ENCODE peak calls at places on chromosomes 13 and 19, in four cellular contexts. G is HepG2, X is GM12878, V is K562. T is an unnamed sample. For H3K27me3, the result is how much of the 10 kb centered on the place peaks cover.

GRCh38 chr13:39401091-39401647 is 201.8 kb downstream of the LHFPL6 start:
- ATAC-seq in X (peak), G (no peak), V (no peak), T (no peak)

GRCh38 chr13:19670147-19670546 is 36.7 kb downstream of the MPHOSPH8 start:
- ATAC-seq in X (no peak), G (no peak), V (no peak), T (no peak)

GRCh38 chr13:40363653-40364052 is 302.8 kb downstream of the FOXO1 start:
- ATAC-seq in X (no peak), G (no peak), V (no peak), T (no peak)

GRCh38 chr13:86976521-86977324 is 694.4 kb upstream of the SLITRK5 start:
- ATAC-seq in V (no peak), G (no peak), X (no peak), T (no peak)

GRCh38 chr13:31094331-31095015 is 67.2 kb downstream of the HSPH1 start:
- ATAC-seq in X (no peak), V (no peak), G (no peak), T (no peak)

GRCh38 chr13:29969286-29969685 is 118.9 kb upstream of the UBL3 start:
- ATAC-seq in X (no peak), G (no peak), V (no peak), T (no peak)

GRCh38 chr13:31588331-31588730 is 151.0 kb upstream of the RXFP2 start:
- ATAC-seq in G (no peak), V (no peak), X (no peak), T (no peak)

GRCh38 chr13:69591437-69591836 is 516.2 kb upstream of the ATXN8OS start:
- ATAC-seq in V (no peak), G (no peak), X (no peak), T (no peak)

GRCh38 chr19:6958786-6959185 is 62.4 kb downstream of the MBD3L2B start:
- ATAC-seq in V (no peak), X (no peak), G (no peak), T (no peak)

GRCh38 chr13:31208554-31209122 is 8.9 kb downstream of the B3GLCT start:
- ATAC-seq in V (no peak), G (no peak), X (no peak), T (no peak)

GRCh38 chr13:98890186-98890585 is 87.7 kb downstream of the DOCK9 start:
- ATAC-seq in G (no peak), X (no peak), V (no peak), T (no peak)

GRCh38 chr19:39428309-39429112 is 7.2 kb downstream of the RPS16 start:
- ATAC-seq in G (peak), V (no peak), X (no peak), T (peak)

GRCh38 chr19:3098141-3098514 is 4.0 kb downstream of the GNA11 start:
- ATAC-seq in V (no peak), G (no peak), X (no peak), T (no peak)

GRCh38 chr19:15010497-15011255 is 31.0 kb upstream of the SLC1A6 start:
- ATAC-seq in X (no peak), V (no peak), G (no peak), T (no peak)

GRCh38 chr19:7115721-7116120 is 46.2 kb downstream of the ZNF557 start:
- ATAC-seq in G (no peak), V (no peak), X (no peak), T (no peak)

GRCh38 chr19:44757057-44757734 is 8.7 kb downstream of the BCL3 start:
- ATAC-seq in X (no peak), G (no peak), V (no peak), T (peak)

GRCh38 chr19:23810496-23810895 is 51.8 kb upstream of the ZNF681 start:
- ATAC-seq in X (no peak), G (no peak), V (no peak), T (no peak)

GRCh38 chr19:38281820-38282566 is 17.6 kb downstream of the SPINT2 start:
- ATAC-seq in G (no peak), V (peak), X (no peak), T (no peak)

GRCh38 chr19:44984005-44984404 is 17.3 kb upstream of the RELB start:
- ATAC-seq in G (no peak), V (no peak), X (no peak), T (no peak)

DNA sequence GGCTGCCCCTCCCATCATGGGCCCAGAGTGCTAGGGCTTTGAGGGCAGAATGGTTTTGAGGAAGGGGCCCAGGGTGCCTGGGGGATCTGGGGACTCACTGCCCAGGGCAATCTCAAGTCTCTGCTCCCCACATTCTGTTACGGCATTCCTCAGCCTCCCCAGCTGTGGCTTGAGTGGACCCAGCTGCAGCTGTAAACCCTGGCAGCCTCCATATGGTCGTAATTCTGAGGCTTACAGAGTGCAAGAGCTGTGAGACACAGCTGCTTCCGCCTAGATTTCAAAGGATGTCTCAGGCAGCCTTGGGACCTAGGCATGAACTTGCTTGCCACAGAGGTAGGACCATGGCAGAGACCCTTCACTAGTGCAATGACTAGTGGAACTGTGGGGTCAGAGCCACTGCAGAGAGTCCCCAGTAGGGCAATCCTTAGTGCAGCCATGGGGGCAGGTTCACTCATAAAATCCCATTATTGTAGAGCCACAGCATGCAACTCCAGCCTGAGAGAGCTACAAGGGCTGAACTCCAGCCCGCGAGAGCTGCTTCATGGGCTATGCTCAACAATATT is 297.5 kb downstream of the ENOX1 start:
- ATAC-seq in X (no peak), G (no peak), V (no peak), T (no peak)
- TF ChIP-seq POLR2AphosphoS5 in X (no peak), G (no peak), V (no peak), T (no peak)

GRCh38 chr19:57829316-57829715 is 783 bp upstream of the ZNF587B start:
- ATAC-seq in X (no peak), G (peak), V (no peak), T (no peak)

GRCh38 chr19:57830071-57830602 is at the start of gene ZNF587B:
- ATAC-seq in V (peak), X (peak), G (peak), T (peak)

GRCh38 chr19:57820599-57820998 is 5.9 kb upstream of the ZNF552 start:
- ATAC-seq in X (no peak), V (no peak), G (no peak), T (no peak)

DNA sequence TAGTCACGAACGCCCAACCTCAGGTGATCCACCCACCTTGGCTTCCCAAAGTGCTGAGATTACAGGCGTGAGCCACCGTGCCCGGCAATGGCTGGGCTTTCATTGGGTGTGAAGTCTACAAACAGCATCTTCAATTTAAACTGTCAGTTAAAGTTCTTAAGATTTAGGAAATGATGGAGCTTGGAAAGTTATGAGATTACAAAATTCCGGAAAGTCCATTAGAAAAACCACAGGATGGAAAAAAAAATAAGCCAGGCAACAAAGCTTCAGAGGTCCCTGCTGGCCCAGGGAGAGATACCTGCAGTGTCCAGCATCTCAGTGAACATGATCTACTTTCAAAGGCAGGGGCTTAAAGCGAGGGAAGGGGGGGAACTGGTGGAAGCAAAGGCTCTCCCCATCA is 4.6 kb upstream of the ZNF587B start:
- ATAC-seq in V (no peak), G (no peak), X (no peak), T (no peak)
- TF ChIP-seq EP300 in V (no peak), G (no peak), X (no peak), T (no peak)

DNA sequence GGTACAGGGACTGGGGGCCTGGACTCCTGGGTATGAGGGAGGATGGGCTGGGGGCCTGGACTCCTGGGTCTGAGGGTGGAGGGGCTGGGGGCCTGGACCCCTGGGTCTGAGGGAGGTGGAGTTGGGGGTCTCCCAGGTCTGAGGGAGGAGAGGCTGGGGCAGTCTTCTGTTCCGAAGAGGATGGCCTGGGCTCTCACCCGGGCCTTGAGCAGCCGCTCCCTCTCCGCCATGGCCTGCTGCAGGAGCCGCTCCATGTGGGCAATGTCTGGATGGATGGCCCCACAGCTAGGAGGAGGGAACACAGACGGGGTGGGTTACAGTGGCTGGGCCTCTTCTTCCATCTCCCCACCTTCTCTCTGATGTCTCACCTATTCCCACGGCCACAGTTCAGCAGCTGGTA is 18.1 kb downstream of the PHLDB3 start:
- ATAC-seq in G (peak), V (no peak), X (no peak), T (no peak)
- H3K27me3 ChIP-seq in G (under half), V (under half), X (under half), T (under half)

GRCh38 chr19:55474269-55475265 is 1.9 kb upstream of the ZNF628 start:
- ATAC-seq in V (no peak), X (no peak), G (no peak), T (no peak)

GRCh38 chr19:55478364-55478763 is 1.9 kb downstream of the ZNF628 start:
- ATAC-seq in V (no peak), G (no peak), X (no peak), T (no peak)

GRCh38 chr19:55477905-55478304 is 1.5 kb downstream of the ZNF628 start:
- ATAC-seq in V (no peak), G (no peak), X (no peak), T (no peak)

GRCh38 chr19:55473613-55474012 is 2.8 kb upstream of the ZNF628 start:
- ATAC-seq in G (no peak), X (no peak), V (no peak), T (no peak)

DNA sequence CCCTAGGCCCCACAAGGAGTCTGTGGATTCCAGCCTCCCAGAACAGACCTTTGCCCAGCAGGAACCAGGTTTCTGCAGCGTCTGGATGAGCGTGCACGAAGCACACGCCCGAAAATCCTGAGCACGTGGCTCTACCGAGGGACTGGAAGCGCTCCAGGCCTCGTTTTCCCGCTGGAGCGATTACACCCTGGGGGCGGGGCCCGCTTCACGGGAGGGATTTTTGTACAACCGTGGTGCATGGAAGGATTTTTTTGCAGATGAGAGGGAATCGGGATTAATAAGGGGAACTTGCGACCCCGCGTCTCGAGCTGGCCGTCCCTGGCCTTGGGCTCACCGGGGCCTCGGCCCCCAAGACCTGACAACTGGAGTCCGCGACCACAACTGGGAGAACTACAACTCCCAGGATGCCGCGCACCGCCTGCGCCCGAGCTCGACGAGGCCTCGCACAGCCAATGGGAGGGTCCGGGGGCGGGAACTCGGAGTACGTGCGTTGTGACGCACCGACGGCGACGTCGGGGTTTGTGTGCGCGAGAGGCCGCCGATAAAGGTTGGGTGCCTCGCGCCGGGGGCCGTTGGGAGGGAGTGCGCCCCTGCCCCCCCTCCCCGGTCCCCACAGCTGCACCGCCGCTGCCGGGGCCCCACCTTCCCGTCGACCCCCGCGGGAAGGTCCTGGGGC is at the start of gene ZNF628:
- ATAC-seq in V (peak), G (peak), X (peak), T (peak)
- TF ChIP-seq POLR2AphosphoS5 in V (no peak), G (peak), X (no peak), T (peak)

GRCh38 chr19:11347546-11347945 is 1.2 kb downstream of the CCDC159 start:
- ATAC-seq in G (no peak), X (no peak), V (no peak), T (no peak)

GRCh38 chr19:11342429-11342828 is 3.0 kb upstream of the RAB3D start:
- ATAC-seq in G (no peak), V (no peak), X (no peak), T (no peak)

GRCh38 chr19:11345122-11345752 is 831 bp downstream of the TMEM205 start:
- ATAC-seq in V (no peak), X (peak), G (peak), T (no peak)

GRCh38 chr19:11349171-11349570 is 2.9 kb downstream of the CCDC159 start:
- ATAC-seq in G (no peak), V (no peak), X (no peak), T (no peak)

GRCh38 chr19:11346104-11346940 is at the start of the genes CCDC159 and TMEM205:
- ATAC-seq in V (peak), X (peak), G (peak), T (peak)
- TF ChIP-seq EP300 in V (no peak), X (no peak), G (no peak), T (no peak)

DNA sequence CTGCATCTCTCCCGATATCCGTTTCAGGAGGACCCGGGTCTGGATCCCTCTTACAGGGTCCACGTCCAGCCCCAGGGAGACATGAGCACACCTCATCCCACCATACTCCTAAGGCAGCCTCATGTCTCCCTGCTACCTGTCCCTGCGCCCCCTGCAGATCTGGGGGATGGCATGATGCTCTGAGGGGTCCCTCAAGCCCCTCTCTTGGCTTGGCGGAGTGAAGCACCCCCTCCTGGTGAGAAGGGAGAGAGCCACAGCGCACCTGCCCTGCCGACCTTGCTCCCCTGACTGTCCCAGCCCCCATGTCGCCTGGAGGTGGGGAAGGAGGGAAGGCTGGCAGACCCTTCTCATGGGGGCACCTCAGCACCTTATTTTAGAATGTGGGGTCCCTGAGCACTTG is 21.5 kb upstream of the ARHGEF7 start:
- ATAC-seq in X (no peak), G (peak), V (no peak), T (no peak)
- H3K27me3 ChIP-seq in X (under half), G (half or more), V (under half), T (half or more)

GRCh38 chr19:1388637-1389026 is 4.9 kb downstream of the NDUFS7 start:
- ATAC-seq in G (no peak), V (no peak), X (no peak), T (no peak)

GRCh38 chr19:1392939-1393530 is 8.3 kb downstream of the GAMT start:
- ATAC-seq in G (no peak), X (no peak), V (no peak), T (no peak)

GRCh38 chr19:1392407-1392806 is 8.7 kb downstream of the NDUFS7 start:
- ATAC-seq in X (no peak), V (no peak), G (no peak), T (no peak)

GRCh38 chr19:1389033-1389940 is 5.6 kb downstream of the NDUFS7 start:
- ATAC-seq in V (no peak), X (no peak), G (no peak), T (no peak)

GRCh38 chr19:1390594-1391423 is 7.1 kb downstream of the NDUFS7 start:
- ATAC-seq in V (no peak), G (no peak), X (no peak), T (no peak)
- TF ChIP-seq POLR2AphosphoS5 in V (no peak), G (no peak), X (no peak), T (no peak)

DNA sequence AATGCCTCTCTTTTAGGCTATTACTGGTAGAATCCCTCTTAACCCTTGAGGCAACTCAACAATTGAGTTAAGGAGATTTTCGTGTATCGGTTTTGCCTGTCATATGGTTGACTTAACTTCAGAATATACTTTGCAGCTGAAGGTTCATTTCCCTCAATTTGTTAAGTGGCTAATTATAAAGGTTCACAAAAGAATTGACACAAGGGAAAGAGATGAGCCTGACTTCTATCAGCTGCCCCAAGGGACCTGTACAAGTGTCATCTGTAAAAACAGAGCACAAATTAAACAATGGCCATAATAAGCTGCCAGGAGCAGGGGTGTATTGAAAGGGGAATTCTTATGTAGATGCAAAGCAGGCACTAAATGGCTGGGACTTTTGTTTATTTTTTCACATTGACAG is 334.8 kb upstream of the OBI1 start:
- ATAC-seq in V (no peak), X (peak), G (no peak), T (no peak)
- TF ChIP-seq EP300 in V (no peak), X (peak), G (no peak), T (no peak)

GRCh38 chr19:13298565-13299481 is 148.6 kb downstream of the IER2 start:
- ATAC-seq in X (no peak), G (no peak), V (peak), T (no peak)

GRCh38 chr19:13299838-13300237 is 149.6 kb downstream of the IER2 start:
- ATAC-seq in X (no peak), G (peak), V (peak), T (no peak)

GRCh38 chr19:13300421-13301030 is 150.3 kb downstream of the IER2 start:
- ATAC-seq in G (no peak), X (no peak), V (no peak), T (no peak)

GRCh38 chr19:13294812-13295567 is 144.8 kb downstream of the IER2 start:
- ATAC-seq in G (no peak), X (no peak), V (no peak), T (no peak)

GRCh38 chr19:13297023-13297422 is 146.8 kb downstream of the IER2 start:
- ATAC-seq in X (no peak), V (no peak), G (no peak), T (no peak)
- H3K27me3 ChIP-seq in X (under half), V (under half), G (under half), T (under half)